ENCODE peak calls at places on chromosomes 2 and 18, in eight cellular contexts. D is stimulated activated CD4-positive, alpha-beta T cell treated with anti-CD3 and anti-CD28 coated beads, Interleukin-2, amount 100 ng/mL, for 24 hours; L is EL; M is iPS DF 19.7; Q is activated CD8-positive, alpha-beta T cell treated with anti-CD3 and anti-CD28 coated beads for 36 hours; C is mammary epithelial cell; F is EH; W is adrenal gland. R is an unnamed sample.

GRCh38 chr2:26562811-26563645 is 78.1 kb downstream of the CIB4 start:
- DNase-seq in Q (no peak), F (no peak), L (peak; percentile 28), C (peak; percentile 85), W (no peak), M (no peak), D (no peak), R (peak; percentile 84)

GRCh38 chr2:128372621-128373341 is 54.1 kb upstream of the HS6ST1 start:
- DNase-seq in M (no peak), F (no peak), W (no peak), Q (peak; percentile 61), C (no peak), D (no peak), L (no peak), R (no peak)

GRCh38 chr18:49111191-49111988 is 160.6 kb upstream of the SMAD7 start:
- DNase-seq in M (no peak), Q (no peak), C (peak; percentile 0), D (no peak), F (peak; percentile 42), W (no peak), L (peak; percentile 25), R (peak; percentile 52)

GRCh38 chr2:227890495-227891079 is 19.2 kb downstream of the DAW1 start:
- DNase-seq in D (no peak), L (peak; percentile 49), F (peak; percentile 59), Q (no peak), M (no peak), C (peak; percentile 42), W (no peak), R (peak; percentile 17)

GRCh38 chr2:163469561-163469962 is 266.2 kb downstream of the FIGN start:
- DNase-seq in F (no peak), W (no peak), M (no peak), D (no peak), C (no peak), L (no peak), Q (no peak), R (no peak)

GRCh38 chr2:197179744-197180498 is 130.7 kb downstream of the ANKRD44 start:
- DNase-seq in D (no peak), F (peak; percentile 81), W (peak; percentile 85), M (no peak), Q (no peak), C (no peak), L (peak; percentile 68), R (peak; percentile 20)

GRCh38 chr18:78662879-78663278 is 316.7 kb upstream of the SALL3 start:
- DNase-seq in Q (no peak), L (no peak), W (no peak), D (no peak), M (no peak), F (no peak), C (no peak), R (no peak)

GRCh38 chr18:45726603-45727002 is 2.6 kb downstream of the SLC14A1 start:
- DNase-seq in M (no peak), F (no peak), W (no peak), L (no peak), D (no peak), C (no peak), Q (no peak), R (no peak)

GRCh38 chr2:205024822-205025518 is 479.7 kb downstream of the PARD3B start:
- DNase-seq in L (peak; percentile 95), F (peak; percentile 99), D (peak; percentile 32), W (peak; percentile 93), Q (peak; percentile 52), C (peak; percentile 96), M (no peak), R (peak; percentile 93)

GRCh38 chr2:50901510-50901909 is 130.4 kb downstream of the NRXN1 start:
- DNase-seq in D (no peak), L (no peak), M (no peak), F (no peak), C (no peak), W (no peak), Q (no peak), R (no peak)

GRCh38 chr18:45588284-45588683 is 27.0 kb upstream of the SLC14A2 start:
- DNase-seq in L (peak; percentile 81), M (no peak), D (no peak), W (no peak), C (no peak), F (peak; percentile 91), Q (no peak), R (peak; percentile 33)

GRCh38 chr2:218691234-218691633 is 19.3 kb downstream of the STK36 start:
- DNase-seq in D (no peak), C (no peak), Q (no peak), L (peak; percentile 37), M (no peak), F (peak; percentile 78), W (peak; percentile 46), R (no peak)

GRCh38 chr2:105786231-105787230 is 41.8 kb downstream of the NCK2 start:
- DNase-seq in F (no peak), D (no peak), L (no peak), M (no peak), W (no peak), Q (peak; percentile 62), C (no peak), R (no peak)

GRCh38 chr18:80095414-80095813 is 13.6 kb upstream of the ADNP2 start:
- DNase-seq in W (no peak), D (no peak), F (no peak), C (no peak), M (no peak), L (no peak), Q (no peak), R (no peak)

GRCh38 chr2:164719996-164720941 is 99.0 kb upstream of the GRB14 start:
- DNase-seq in D (no peak), F (peak; percentile 84), L (peak; percentile 46), Q (no peak), W (no peak), C (peak; percentile 69), M (no peak), R (no peak)

GRCh38 chr2:10449481-10449831 is 1.3 kb upstream of the ODC1 start:
- DNase-seq in F (no peak), C (no peak), D (no peak), W (no peak), Q (no peak), L (no peak), M (no peak), R (no peak)

GRCh38 chr2:138780451-138780880 is 276 bp upstream of the NXPH2 start:
- DNase-seq in D (no peak), M (no peak), C (peak; percentile 10), Q (no peak), W (no peak), F (no peak), L (no peak), R (peak; percentile 6)

GRCh38 chr18:78542204-78542603 is 437.4 kb upstream of the SALL3 start:
- DNase-seq in M (no peak), F (no peak), D (no peak), W (peak; percentile 68), L (no peak), Q (no peak), C (peak; percentile 1), R (peak; percentile 84)

GRCh38 chr2:163266772-163267171 is 428.2 kb upstream of the KCNH7 start:
- DNase-seq in D (no peak), Q (no peak), C (peak; percentile 96), L (peak; percentile 96), F (peak; percentile 93), M (no peak), W (no peak), R (peak; percentile 63)

GRCh38 chr2:216732334-216732733 is 37.0 kb upstream of the IGFBP5 start:
- DNase-seq in L (no peak), Q (no peak), M (no peak), C (no peak), F (no peak), D (no peak), W (peak; percentile 39), R (no peak)

GRCh38 chr18:9109523-9109922 is 7.0 kb downstream of the NDUFV2 start:
- DNase-seq in W (no peak), D (no peak), M (no peak), C (no peak), F (peak; percentile 76), Q (no peak), L (no peak), R (no peak)

GRCh38 chr2:207847098-207847806 is 77.5 kb upstream of the FZD5 start:
- DNase-seq in L (no peak), W (no peak), C (no peak), D (no peak), F (no peak), M (no peak), Q (no peak), R (no peak)

GRCh38 chr2:238689871-238690672 is 157.8 kb upstream of the TWIST2 start:
- DNase-seq in D (no peak), W (no peak), Q (no peak), F (no peak), M (no peak), L (no peak), C (no peak), R (no peak)

GRCh38 chr2:205463626-205464025 is 218.7 kb upstream of the NRP2 start:
- DNase-seq in M (no peak), L (no peak), F (no peak), Q (no peak), D (no peak), C (no peak), W (no peak), R (no peak)

GRCh38 chr2:203280428-203281064 is 41.7 kb downstream of the CYP20A1 start:
- DNase-seq in Q (no peak), F (peak; percentile 83), W (no peak), C (no peak), L (peak; percentile 57), D (no peak), M (no peak), R (peak; percentile 15)

GRCh38 chr2:127650041-127650784 is 4.3 kb downstream of the GPR17 start:
- DNase-seq in Q (no peak), D (no peak), C (no peak), M (no peak), W (no peak), L (no peak), F (no peak), R (no peak)

GRCh38 chr18:57004366-57005121 is 142.3 kb upstream of the BOD1L2 start:
- DNase-seq in M (no peak), W (no peak), Q (no peak), C (peak; percentile 56), D (no peak), F (peak; percentile 65), L (peak; percentile 54), R (peak; percentile 34)

GRCh38 chr2:28981016-28981441 is at the start of gene TOGARAM2:
- DNase-seq in Q (no peak), L (no peak), D (no peak), C (no peak), F (peak; percentile 24), M (no peak), W (peak; percentile 56), R (no peak)

GRCh38 chr2:216578325-216578724 is 54.9 kb upstream of the IGFBP2 start:
- DNase-seq in F (peak; percentile 68), C (no peak), W (no peak), L (peak; percentile 63), M (no peak), Q (no peak), D (no peak), R (peak; percentile 26)

GRCh38 chr2:70509565-70509964 is 44.1 kb downstream of the TGFA start:
- DNase-seq in L (peak; percentile 21), W (no peak), C (no peak), F (peak; percentile 42), M (no peak), Q (no peak), D (no peak), R (peak; percentile 33)

R was measured in Daoy.